ENCODE peak calls at places on chromosomes 1 and 21, in eight cellular contexts. U is body of pancreas, W is uterus, A is pancreas, Y is GM12865, G is A673, D is tibial artery, Q is foreskin fibroblast. O is an unnamed sample.

GRCh38 chr1:8189931-8190483 is 127.9 kb upstream of the SLC45A1 start:
- DNase-seq in U (peak), W (no peak), Y (no peak), D (no peak), Q (no peak), G (no peak), A (no peak), O (no peak)

GRCh38 chr1:157133431-157133830 is 4.8 kb downstream of the ETV3 start:
- DNase-seq in U (no peak), W (no peak), G (no peak), D (no peak), A (no peak), Y (no peak), Q (no peak), O (no peak)

GRCh38 chr1:8472668-8473067 is 154.8 kb downstream of the SLC45A1 start:
- DNase-seq in A (no peak), Y (peak), W (no peak), D (no peak), Q (no peak), U (no peak), G (no peak), O (no peak)

GRCh38 chr1:15355968-15356621 is 53.6 kb upstream of the EFHD2 start:
- DNase-seq in U (no peak), D (no peak), G (no peak), Y (peak), A (no peak), W (no peak), Q (peak), O (peak)

GRCh38 chr1:5638582-5638981 is 353.6 kb downstream of the NPHP4 start:
- DNase-seq in A (no peak), W (no peak), G (no peak), Y (no peak), Q (no peak), D (no peak), U (no peak), O (no peak)

GRCh38 chr1:179807691-179808485 is 64.8 kb downstream of the FAM163A start:
- DNase-seq in U (no peak), G (no peak), D (no peak), W (no peak), Y (no peak), A (no peak), Q (no peak), O (peak)

GRCh38 chr1:10257851-10258250 is 47.5 kb downstream of the KIF1B start:
- DNase-seq in U (no peak), Y (no peak), Q (no peak), A (no peak), G (peak), D (no peak), W (no peak), O (no peak)

GRCh38 chr1:71780681-71781080 is 501.7 kb downstream of the NEGR1 start:
- DNase-seq in G (no peak), Y (peak), Q (peak), W (no peak), U (no peak), D (no peak), A (no peak), O (no peak)

GRCh38 chr1:212498243-212498642 is 65.5 kb downstream of the NENF start:
- DNase-seq in G (no peak), Q (peak), A (no peak), D (no peak), W (peak), U (no peak), Y (no peak), O (peak)

GRCh38 chr1:17866451-17867029 is 111.4 kb downstream of the ACTL8 start:
- DNase-seq in Q (peak), Y (no peak), U (no peak), G (peak), W (no peak), A (no peak), D (peak), O (peak)

GRCh38 chr1:227316941-227317540 is 1.3 kb downstream of the CDC42BPA start:
- DNase-seq in U (peak), W (no peak), Y (no peak), D (no peak), G (no peak), A (no peak), Q (no peak), O (peak)

GRCh38 chr1:50098490-50099109 is 10.1 kb upstream of the ELAVL4 start:
- DNase-seq in Y (no peak), W (no peak), U (no peak), Q (no peak), D (no peak), A (no peak), G (no peak), O (no peak)

GRCh38 chr1:176601358-176601757 is 138.4 kb downstream of the PAPPA2 start:
- DNase-seq in U (no peak), Y (no peak), G (no peak), Q (no peak), A (no peak), W (no peak), D (no peak), O (no peak)

GRCh38 chr1:203870256-203870655 is 8.9 kb downstream of the SNRPE start:
- DNase-seq in D (no peak), W (no peak), U (no peak), Y (no peak), Q (no peak), A (no peak), G (no peak), O (no peak)

GRCh38 chr1:226549937-226550670 is 1.5 kb downstream of the STUM start:
- DNase-seq in W (peak), U (peak), G (no peak), D (peak), A (peak), Q (no peak), Y (peak), O (peak)

GRCh38 chr1:19165501-19165900 is 44.6 kb downstream of the UBR4 start:
- DNase-seq in G (no peak), U (no peak), Y (no peak), A (no peak), D (no peak), Q (no peak), W (peak), O (no peak)

GRCh38 chr1:52007228-52008073 is 17.0 kb upstream of the RAB3B start:
- DNase-seq in U (peak), Y (no peak), Q (no peak), G (no peak), W (no peak), A (no peak), D (no peak), O (no peak)

GRCh38 chr1:197126698-197127097 is 19.8 kb downstream of the ASPM start:
- DNase-seq in Y (no peak), U (no peak), A (no peak), D (no peak), G (no peak), W (no peak), Q (no peak), O (no peak)

GRCh38 chr1:218339267-218339831 is 5.8 kb upstream of the TGFB2 start:
- DNase-seq in Y (peak), W (no peak), G (peak), U (no peak), A (no peak), D (no peak), Q (no peak), O (peak)

GRCh38 chr1:206979379-206980043 is 9.3 kb upstream of the FCAMR start:
- DNase-seq in W (no peak), G (peak), U (peak), Q (peak), D (no peak), A (no peak), Y (peak), O (peak)

GRCh38 chr1:113141650-113142473 is 68.9 kb downstream of the LRIG2 start:
- DNase-seq in G (peak), Y (peak), A (no peak), W (no peak), U (no peak), D (no peak), Q (peak), O (peak)

GRCh38 chr1:18175530-18176377 is 68.2 kb downstream of the IGSF21 start:
- DNase-seq in Y (no peak), G (no peak), A (no peak), W (no peak), Q (no peak), U (peak), D (no peak), O (no peak)

GRCh38 chr1:160083968-160084770 is 2.8 kb downstream of the KCNJ9 start:
- DNase-seq in U (peak), A (peak), Y (peak), D (no peak), G (no peak), Q (no peak), W (no peak), O (peak)

GRCh38 chr1:228062812-228063211 is 19.7 kb upstream of the ARF1 start:
- DNase-seq in A (peak), W (no peak), Y (no peak), G (no peak), Q (no peak), U (no peak), D (no peak), O (no peak)

GRCh38 chr1:20197329-20197791 is 11.0 kb upstream of the PLA2G2C start:
- DNase-seq in G (no peak), W (no peak), A (no peak), D (no peak), Q (no peak), Y (no peak), U (no peak), O (no peak)

GRCh38 chr1:220775238-220775853 is 11.4 kb upstream of the MTARC1 start:
- DNase-seq in Y (peak), A (no peak), D (no peak), Q (peak), W (no peak), U (peak), G (peak), O (peak)

GRCh38 chr1:175434268-175434860 is 241.8 kb upstream of the KIAA0040 start:
- DNase-seq in G (no peak), Y (peak), A (no peak), U (peak), W (no peak), Q (no peak), D (no peak), O (no peak)

GRCh38 chr1:193318347-193318746 is 131.9 kb upstream of the B3GALT2 start:
- DNase-seq in U (no peak), A (no peak), W (no peak), Y (no peak), G (no peak), Q (no peak), D (no peak), O (no peak)

GRCh38 chr1:39491146-39491921 is at the start of gene BMP8A:
- DNase-seq in Y (peak), D (no peak), A (peak), G (peak), U (peak), W (peak), Q (no peak), O (peak)

GRCh38 chr1:169360415-169360814 is 7.2 kb downstream of the NME7 start:
- DNase-seq in G (no peak), A (no peak), Y (no peak), D (no peak), Q (no peak), W (no peak), U (no peak), O (no peak)

GRCh38 chr1:165143437-165144065 is 213.0 kb downstream of the LMX1A start:
- DNase-seq in D (no peak), U (peak), A (no peak), Q (no peak), Y (peak), W (no peak), G (peak), O (peak)

GRCh38 chr1:101613549-101613948 is 376.7 kb downstream of the S1PR1 start:
- DNase-seq in Q (no peak), A (no peak), U (no peak), W (no peak), G (peak), D (no peak), Y (no peak), O (peak)

GRCh38 chr21:33042812-33043211 is 17.1 kb downstream of the OLIG2 start:
- DNase-seq in Y (no peak), G (peak), Q (peak), A (no peak), U (no peak), W (no peak), D (no peak), O (peak)

GRCh38 chr1:201408176-201408814 is 9.2 kb upstream of the LAD1 start:
- DNase-seq in Q (peak), D (peak), U (peak), Y (peak), G (peak), W (peak), A (peak), O (peak)

GRCh38 chr1:78147031-78147430 is 101.3 kb downstream of the GIPC2 start:
- DNase-seq in A (no peak), W (no peak), D (no peak), G (no peak), U (no peak), Q (no peak), Y (no peak), O (no peak)

GRCh38 chr1:87151500-87152421 is 176.9 kb upstream of the LMO4 start:
- DNase-seq in U (peak), G (peak), D (peak), W (peak), Y (peak), Q (no peak), A (peak), O (peak)
- TF ChIP-seq CTCF in U (no peak), G (peak), D (peak), W (peak), Y (peak), Q (no peak), A (no peak), O (peak)

GRCh38 chr21:45539046-45539795 is 3.0 kb downstream of the SLC19A1 start:
- DNase-seq in U (peak), Q (no peak), G (no peak), A (peak), W (peak), Y (no peak), D (peak), O (no peak)

GRCh38 chr21:45538381-45539045 is 3.7 kb downstream of the SLC19A1 start:
- DNase-seq in Y (no peak), Q (no peak), W (peak), G (no peak), A (peak), U (peak), D (peak), O (no peak)

GRCh38 chr21:45541221-45542039 is 810 bp downstream of the SLC19A1 start:
- DNase-seq in D (peak), Q (peak), A (peak), W (peak), U (peak), G (peak), Y (peak), O (peak)

GRCh38 chr21:45540601-45540970 is 1.7 kb downstream of the SLC19A1 start:
- DNase-seq in D (peak), A (peak), U (peak), G (no peak), Y (no peak), W (peak), Q (no peak), O (no peak)

DNA sequence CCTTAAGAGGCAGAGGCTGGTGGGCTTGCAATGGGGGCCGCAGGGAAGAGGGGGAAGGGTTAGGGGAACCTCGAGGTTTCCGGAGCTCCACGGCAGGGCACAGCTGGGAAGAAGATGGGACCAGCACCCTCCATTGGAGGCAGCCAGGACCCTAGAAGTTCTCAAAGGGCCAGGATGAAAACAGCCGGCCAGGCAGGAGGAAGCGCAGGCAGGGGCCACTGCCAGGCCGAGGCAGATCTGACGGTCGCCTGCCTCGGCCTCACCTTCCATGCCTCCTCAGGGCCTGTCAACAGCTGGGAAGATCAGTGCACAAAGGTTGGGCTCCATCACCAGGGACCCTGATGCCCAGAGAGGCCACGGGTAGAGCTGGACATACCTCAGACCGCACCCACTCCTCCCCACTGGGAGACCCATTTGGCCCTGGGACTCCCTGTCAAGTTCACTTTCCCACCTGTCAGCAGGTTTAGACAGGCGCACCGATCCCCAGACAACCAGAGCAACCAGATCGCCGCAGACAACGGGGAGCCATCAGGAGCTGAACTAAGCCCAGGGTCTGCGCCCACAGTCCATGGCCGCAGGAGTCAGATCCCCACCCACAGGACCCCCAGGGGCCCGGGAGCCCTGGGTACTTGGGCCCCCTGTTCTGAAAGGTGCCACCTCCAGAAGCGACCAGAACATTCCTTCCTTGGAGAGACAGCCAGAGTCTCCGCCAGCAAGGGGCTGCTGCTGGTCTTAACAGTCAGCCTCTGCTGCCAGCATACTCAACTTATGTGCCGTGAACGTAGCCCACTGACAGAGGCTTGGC is 2.2 kb downstream of the SLC19A1 start:
- DNase-seq in A (peak), Y (no peak), U (no peak), Q (no peak), G (no peak), W (no peak), D (peak), O (no peak)
- H3K4me3 ChIP-seq in A (no peak), Y (no peak), U (no peak), Q (no peak), G (no peak), W (no peak), D (no peak), O (no peak)

GRCh38 chr1:235266325-235266724 is 61.7 kb downstream of the ARID4B start:
- DNase-seq in W (no peak), U (no peak), Y (no peak), G (no peak), D (no peak), Q (no peak), A (no peak), O (no peak)

GRCh38 chr1:235266967-235267366 is 61.0 kb downstream of the ARID4B start:
- DNase-seq in D (no peak), G (no peak), W (no peak), Y (no peak), U (no peak), Q (no peak), A (no peak), O (no peak)

GRCh38 chr1:235272851-235273250 is 55.1 kb downstream of the ARID4B start:
- DNase-seq in Q (no peak), Y (no peak), W (no peak), D (no peak), U (no peak), G (no peak), A (no peak), O (no peak)

GRCh38 chr1:235275223-235275622 is 52.8 kb downstream of the ARID4B start:
- DNase-seq in G (no peak), Q (no peak), U (peak), W (no peak), A (no peak), D (no peak), Y (peak), O (no peak)

DNA sequence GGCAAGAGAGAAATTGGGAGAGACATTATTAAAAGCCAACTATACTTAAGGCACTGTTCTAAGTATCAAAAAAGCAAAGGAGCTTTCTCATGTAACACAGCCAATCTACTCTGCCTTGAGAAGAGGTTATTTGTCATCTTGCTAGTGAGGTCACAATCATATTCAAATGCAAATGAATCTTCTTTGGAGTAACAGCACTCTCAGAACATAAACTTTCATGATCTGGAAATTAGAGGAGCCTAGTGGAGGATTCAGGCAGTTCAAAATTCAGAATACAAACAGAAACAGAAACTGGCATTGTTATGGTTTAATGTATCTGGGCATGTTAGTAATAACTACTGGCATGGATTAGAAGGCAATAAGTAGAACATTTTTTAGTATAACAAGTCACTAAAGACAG is 57.4 kb downstream of the ARID4B start:
- DNase-seq in U (no peak), D (no peak), Q (peak), G (peak), A (no peak), Y (peak), W (no peak), O (peak)
- TF ChIP-seq CTCF in U (no peak), D (no peak), Q (no peak), G (no peak), A (no peak), Y (no peak), W (no peak), O (no peak)

DNA sequence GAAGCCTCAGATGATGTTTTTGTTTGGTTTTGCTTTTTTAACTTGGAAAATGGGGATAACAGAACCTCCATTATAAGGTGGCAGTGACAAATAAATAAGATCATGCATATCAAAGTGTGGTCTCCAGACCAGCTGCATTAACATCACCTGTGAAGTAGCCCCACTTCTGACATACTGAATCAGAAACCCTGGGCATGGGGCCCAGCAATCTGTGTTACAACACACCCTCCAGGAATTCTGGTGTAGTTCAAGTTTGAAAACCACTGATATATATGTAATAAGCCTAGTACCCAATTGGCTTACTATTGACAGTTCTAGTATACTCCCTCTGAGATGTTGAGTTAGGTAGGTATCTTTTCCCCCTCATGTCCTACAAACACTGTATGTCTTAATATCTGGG is 24.1 kb upstream of the RNF19B start:
- DNase-seq in Q (peak), U (no peak), G (no peak), Y (no peak), D (peak), A (no peak), W (no peak), O (peak)
- H3K4me3 ChIP-seq in Q (no peak), U (no peak), G (no peak), Y (no peak), D (no peak), A (no peak), W (no peak), O (no peak)

O was measured in epithelial cell of esophagus.